ENCODE peak calls at places on chromosomes 2 and 18, in four cellular contexts. O is H4, D is fibroblast of mammary gland, Q is caudate nucleus. V is an unnamed sample.

GRCh38 chr2:201357216-201357615 is at the start of gene FLACC1:
- DNase-seq in O (peak), D (peak), Q (no peak), V (no peak)

GRCh38 chr2:48844418-48845155 is 89.1 kb upstream of the LHCGR start:
- DNase-seq in O (peak), D (peak), Q (no peak), V (no peak)

GRCh38 chr2:46257476-46257875 is 39.7 kb upstream of the EPAS1 start:
- DNase-seq in O (peak), D (peak), Q (no peak), V (no peak)

GRCh38 chr18:79947054-79947755 is 4.2 kb downstream of the SLC66A2 start:
- DNase-seq in O (no peak), D (peak), Q (no peak), V (no peak)

GRCh38 chr2:200702646-200703118 is 109.0 kb upstream of the BZW1 start:
- DNase-seq in O (no peak), D (no peak), Q (no peak), V (no peak)

GRCh38 chr2:212929116-212929515 is 222.3 kb downstream of the IKZF2 start:
- DNase-seq in O (no peak), D (no peak), Q (no peak), V (no peak)

GRCh38 chr2:121603185-121603584 is 46.1 kb downstream of the CLASP1 start:
- DNase-seq in O (no peak), D (no peak), Q (no peak), V (no peak)

GRCh38 chr18:35481960-35482366 is 15.8 kb downstream of the INO80C start:
- DNase-seq in O (no peak), D (no peak), Q (no peak), V (no peak)

GRCh38 chr2:102488063-102488462 is 15.0 kb downstream of the SLC9A4 start:
- DNase-seq in O (peak), D (peak), Q (no peak), V (no peak)

GRCh38 chr2:64202206-64202864 is 58.1 kb upstream of the PELI1 start:
- DNase-seq in O (peak), D (peak), Q (no peak), V (no peak)

GRCh38 chr2:181041661-181042060 is 61.3 kb downstream of the UBE2E3 start:
- DNase-seq in O (no peak), D (peak), Q (no peak), V (no peak)

GRCh38 chr2:119641562-119642258 is 37.3 kb upstream of the TMEM177 start:
- DNase-seq in O (peak), D (peak), Q (no peak), V (peak)

GRCh38 chr2:157305713-157306110 is 19.9 kb downstream of the ERMN start:
- DNase-seq in O (no peak), D (no peak), Q (no peak), V (no peak)

GRCh38 chr18:79680100-79680879 is 687 bp downstream of the CTDP1 start:
- DNase-seq in O (peak), D (peak), Q (no peak), V (peak)

GRCh38 chr2:238231251-238231793 is 8.5 kb downstream of the HES6 start:
- DNase-seq in O (no peak), D (peak), Q (no peak), V (peak)

GRCh38 chr2:171248205-171248662 is 87.5 kb upstream of the TLK1 start:
- DNase-seq in O (no peak), D (no peak), Q (no peak), V (no peak)

GRCh38 chr18:47436871-47437270 is 185.4 kb upstream of the SKOR2 start:
- DNase-seq in O (no peak), D (peak), Q (no peak), V (no peak)

GRCh38 chr2:176151199-176152099 is at the start of gene HOXD4:
- DNase-seq in O (no peak), D (no peak), Q (no peak), V (no peak)

GRCh38 chr2:158104903-158105302 is 3.2 kb downstream of the UPP2 start:
- DNase-seq in O (no peak), D (no peak), Q (no peak), V (no peak)

GRCh38 chr2:189370719-189371118 is 70.6 kb upstream of the WDR75 start:
- DNase-seq in O (no peak), D (peak), Q (no peak), V (no peak)

GRCh38 chr18:46480187-46480586 is 176.8 kb downstream of the LOXHD1 start:
- DNase-seq in O (no peak), D (peak), Q (no peak), V (no peak)

GRCh38 chr2:190668892-190669291 is 20.0 kb downstream of the NAB1 start:
- DNase-seq in O (no peak), D (no peak), Q (no peak), V (no peak)

GRCh38 chr2:45607701-45608100 is 3.4 kb downstream of the SRBD1 start:
- DNase-seq in O (peak), D (peak), Q (no peak), V (no peak)

GRCh38 chr2:10375570-10376266 is 72.4 kb downstream of the ODC1 start:
- DNase-seq in O (no peak), D (no peak), Q (no peak), V (no peak)

GRCh38 chr2:159140070-159140774 is 146.3 kb downstream of the WDSUB1 start:
- DNase-seq in O (peak), D (peak), Q (no peak), V (no peak)

GRCh38 chr2:14306268-14306950 is 326.1 kb upstream of the LRATD1 start:
- DNase-seq in O (no peak), D (no peak), Q (no peak), V (no peak)

GRCh38 chr2:168127361-168127760 is 120.0 kb downstream of the STK39 start:
- DNase-seq in O (no peak), D (no peak), Q (no peak), V (no peak)

GRCh38 chr2:151999058-151999457 is 99.8 kb downstream of the CACNB4 start:
- DNase-seq in O (peak), D (peak), Q (no peak), V (peak)

GRCh38 chr2:225091336-225091735 is 49.1 kb upstream of the DOCK10 start:
- DNase-seq in O (peak), D (peak), Q (no peak), V (no peak)

GRCh38 chr2:232959139-232959538 is 53.9 kb downstream of the NGEF start:
- DNase-seq in O (no peak), D (no peak), Q (no peak), V (no peak)

GRCh38 chr2:145546091-145546490 is 1026.2 kb upstream of the ZEB2 start:
- DNase-seq in O (peak), D (peak), Q (no peak), V (no peak)

GRCh38 chr18:36688020-36688965 is 140.5 kb downstream of the TPGS2 start:
- DNase-seq in O (peak), D (peak), Q (no peak), V (no peak)

V was measured in natural killer cell.